ENCODE peak calls at places on chromosomes 1 and 21, in nine cellular contexts. D is cardiac fibroblast, Z is OCI-LY7, F is IMR-90, B is GM13977, T is osteocyte, X is PC-3, Q is left lung, M is WTC11. V is an unnamed sample.

GRCh38 chr1:230176871-230177411 is 109.9 kb downstream of the GALNT2 start:
- DNase-seq in D (peak; percentile 84), Z (no peak), F (peak; percentile 41), B (no peak), T (peak; percentile 69), X (no peak), Q (no peak), M (no peak), V (no peak)

GRCh38 chr1:79262745-79263258 is 256.3 kb upstream of the ADGRL4 start:
- DNase-seq in D (no peak), Z (no peak), F (no peak), B (no peak), T (no peak), X (no peak), Q (no peak), M (no peak), V (no peak)

GRCh38 chr1:32180186-32181060 is 948 bp downstream of the TXLNA start:
- DNase-seq in D (peak; percentile 73), Z (peak; percentile 52), F (peak; percentile 59), B (peak; percentile 46), T (peak; percentile 90), X (peak; percentile 33), Q (peak; percentile 52), M (peak; percentile 42), V (peak; percentile 31)

GRCh38 chr1:147600119-147601111 is 59.1 kb downstream of the BCL9 start:
- DNase-seq in D (peak; percentile 23), Z (peak; percentile 15), F (peak; percentile 70), B (no peak), T (no peak), X (peak; percentile 64), Q (no peak), M (no peak), V (no peak)

GRCh38 chr1:91075233-91076135 is 53.6 kb upstream of the ZNF644 start:
- DNase-seq in D (no peak), Z (no peak), F (no peak), B (no peak), T (no peak), X (peak; percentile 25), Q (no peak), M (no peak), V (no peak)

GRCh38 chr1:243275316-243275715 is 19.5 kb downstream of the SDCCAG8 start:
- DNase-seq in D (no peak), Z (no peak), F (no peak), B (no peak), T (no peak), X (no peak), Q (no peak), M (no peak), V (no peak)

GRCh38 chr1:7975212-7975865 is 13.8 kb downstream of the PARK7 start:
- DNase-seq in D (peak; percentile 86), Z (peak; percentile 54), F (peak; percentile 75), B (peak; percentile 48), T (peak; percentile 89), X (peak; percentile 91), Q (peak; percentile 51), M (peak; percentile 89), V (no peak)

GRCh38 chr1:1666526-1666925 is 7.7 kb upstream of the CDK11B start:
- DNase-seq in D (no peak), Z (no peak), F (no peak), B (no peak), T (no peak), X (no peak), Q (peak; percentile 22), M (no peak), V (no peak)

GRCh38 chr1:160108888-160109662 is 6.5 kb upstream of the ATP1A2 start:
- DNase-seq in D (peak; percentile 70), Z (peak; percentile 81), F (peak; percentile 52), B (peak; percentile 62), T (no peak), X (peak; percentile 73), Q (no peak), M (no peak), V (no peak)

GRCh38 chr1:58570817-58571216 is 6.2 kb downstream of the TACSTD2 start:
- DNase-seq in D (no peak), Z (no peak), F (no peak), B (no peak), T (no peak), X (no peak), Q (no peak), M (no peak), V (no peak)

GRCh38 chr1:205772607-205773032 is 2.7 kb downstream of the RAB29 start:
- DNase-seq in D (no peak), Z (no peak), F (peak; percentile 67), B (peak; percentile 58), T (no peak), X (no peak), Q (no peak), M (no peak), V (no peak)

GRCh38 chr1:110411173-110411572 is 3.7 kb upstream of the LAMTOR5 start:
- DNase-seq in D (no peak), Z (no peak), F (no peak), B (no peak), T (no peak), X (no peak), Q (no peak), M (no peak), V (no peak)

GRCh38 chr1:110412576-110412975 is 5.1 kb upstream of the LAMTOR5 start:
- DNase-seq in D (peak; percentile 81), Z (peak; percentile 84), F (peak; percentile 63), B (peak; percentile 65), T (no peak), X (peak; percentile 78), Q (peak; percentile 69), M (peak; percentile 82), V (peak; percentile 56)

GRCh38 chr1:110403805-110404204 is 3.7 kb downstream of the LAMTOR5 start:
- DNase-seq in D (no peak), Z (no peak), F (no peak), B (no peak), T (no peak), X (no peak), Q (no peak), M (no peak), V (no peak)

GRCh38 chr1:110408488-110408887 is 994 bp upstream of the LAMTOR5 start:
- DNase-seq in D (no peak), Z (no peak), F (no peak), B (no peak), T (no peak), X (peak; percentile 58), Q (no peak), M (no peak), V (no peak)

DNA sequence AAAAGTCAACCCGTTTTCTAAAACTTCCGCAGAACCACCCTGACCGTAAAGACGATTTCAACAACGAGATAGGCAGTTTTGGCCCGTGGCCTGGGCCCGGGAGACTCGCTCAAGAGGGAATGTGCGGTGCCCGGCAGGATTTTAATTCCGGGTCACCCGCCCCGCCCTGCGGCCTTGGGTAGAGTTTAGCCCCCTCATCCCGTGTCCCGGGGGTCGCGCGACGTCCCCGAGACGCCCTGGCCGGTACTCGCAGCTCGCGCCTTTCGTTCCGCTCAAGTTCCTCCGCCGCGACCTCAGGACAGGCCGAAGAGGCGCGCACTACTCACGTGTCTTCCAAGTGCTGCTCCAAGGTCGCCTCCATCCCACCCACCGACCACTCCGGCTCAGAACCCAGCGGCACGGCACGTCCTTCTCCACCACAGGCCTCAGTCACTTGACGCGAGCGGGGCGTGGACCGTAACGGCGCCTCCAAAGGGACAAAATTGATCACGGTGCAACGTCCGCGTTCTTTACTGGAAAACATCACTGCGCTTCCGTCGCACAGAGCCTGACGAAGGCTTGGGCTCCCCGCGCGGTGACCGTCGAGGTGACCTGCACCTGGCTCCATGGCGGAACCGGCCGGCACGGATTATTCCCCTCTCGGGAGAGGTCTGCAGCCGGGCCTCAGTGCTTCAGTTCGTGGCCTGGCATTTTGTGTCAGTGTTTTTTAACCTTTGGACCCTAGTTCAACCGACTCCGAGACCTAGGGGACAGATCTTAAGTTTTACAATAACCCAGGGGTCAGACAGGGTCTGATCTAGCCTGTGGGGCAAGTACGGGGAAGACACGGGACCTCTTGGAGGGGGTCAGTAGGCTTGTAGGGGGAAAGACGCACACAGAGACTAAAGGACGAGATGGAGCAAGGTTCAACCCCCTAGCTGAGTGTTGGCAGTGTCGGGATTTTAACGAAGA is at the start of gene LAMTOR5:
- DNase-seq in D (peak; percentile 94), Z (peak; percentile 91), F (peak; percentile 92), B (peak; percentile 87), T (peak; percentile 96), X (peak; percentile 95), Q (peak; percentile 94), M (peak; percentile 87), V (peak; percentile 84)
- TF ChIP-seq CTCF in D (no peak), Z (peak; percentile 15), F (peak; percentile 31), B (no peak), T (no peak), X (no peak), Q (no peak), M (no peak), V (no peak)

GRCh38 chr1:55718758-55719671 is 503.9 kb upstream of the USP24 start:
- DNase-seq in D (peak; percentile 99), Z (no peak), F (peak; percentile 100), B (no peak), T (peak; percentile 86), X (peak; percentile 93), Q (peak; percentile 55), M (peak; percentile 12), V (no peak)
- TF ChIP-seq CTCF in D (peak; percentile 3), Z (no peak), F (no peak), B (no peak), T (peak; percentile 16), X (no peak), Q (no peak), M (no peak), V (no peak)

DNA sequence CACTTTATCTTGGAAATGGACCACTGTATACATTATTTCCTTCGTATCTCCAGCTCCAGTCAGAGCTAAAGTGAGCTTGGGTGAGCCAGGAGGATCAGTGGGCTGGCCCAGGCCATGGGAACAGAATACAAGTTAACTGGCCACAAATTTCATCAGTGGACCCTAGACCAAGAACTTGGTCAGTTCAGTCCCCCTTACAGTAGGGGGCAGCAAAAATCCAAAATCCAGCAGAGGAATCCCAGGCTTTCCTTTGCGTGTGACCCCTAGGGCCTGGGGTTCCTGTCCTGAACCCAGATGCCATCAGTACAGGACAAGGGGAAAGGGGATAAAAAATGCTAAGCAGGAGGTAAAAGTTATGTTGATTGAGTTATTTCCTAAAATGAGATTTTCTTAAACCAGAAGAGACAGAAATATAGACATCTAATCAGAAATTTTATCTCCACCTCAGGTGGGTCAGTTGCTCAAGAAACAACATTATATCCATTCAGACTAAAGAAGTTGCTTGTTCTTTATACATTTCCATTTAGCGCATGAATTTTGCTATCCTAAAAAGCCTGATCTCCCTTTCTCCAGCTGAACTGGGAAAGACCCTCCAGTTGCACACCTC is 24.1 kb upstream of the LCE5A start:
- DNase-seq in D (no peak), Z (peak; percentile 12), F (no peak), B (no peak), T (no peak), X (peak; percentile 34), Q (no peak), M (no peak), V (no peak)
- TF ChIP-seq CTCF in D (peak; percentile 25), Z (peak; percentile 70), F (peak; percentile 20), B (peak; percentile 48), T (no peak), X (peak; percentile 66), Q (peak; percentile 31), M (no peak), V (no peak)

GRCh38 chr21:32496536-32496935 is 84.0 kb downstream of the EVA1C start:
- DNase-seq in D (no peak), Z (no peak), F (no peak), B (no peak), T (no peak), X (no peak), Q (no peak), M (no peak), V (no peak)

GRCh38 chr21:32494946-32495703 is 82.6 kb downstream of the EVA1C start:
- DNase-seq in D (peak; percentile 82), Z (no peak), F (peak; percentile 79), B (no peak), T (no peak), X (peak; percentile 89), Q (no peak), M (no peak), V (no peak)

GRCh38 chr21:32499249-32500055 is 85.9 kb downstream of the TCP10L start:
- DNase-seq in D (peak; percentile 76), Z (no peak), F (peak; percentile 62), B (no peak), T (no peak), X (peak; percentile 44), Q (no peak), M (no peak), V (no peak)
- TF ChIP-seq CTCF in D (no peak), Z (no peak), F (peak; percentile 5), B (no peak), T (peak; percentile 36), X (no peak), Q (no peak), M (no peak), V (no peak)